ENCODE peak calls at places on chromosomes 7 and 10, in nine cellular contexts. One of them, this sample, is unnamed.

GRCh38 chr10:53997953-53998352 is 803.1 kb downstream of the PCDH15 start:
- DNase-seq in thoracic aorta: no peak
- DNase-seq in ACHN: peak
- DNase-seq in Peyer's patch: no peak
- DNase-seq in DMS79 treated with DMSO at 0.1 percent for 48 hours: no peak
- DNase-seq in neural progenitor cell: peak
- DNase-seq in stimulated activated CD8-positive, alpha-beta memory T cell treated with anti-CD3 and anti-CD28 coated beads, Interleukin-7, amount 100 ng/mL, for 1 hour: no peak
- DNase-seq in T-helper 9 cell: no peak
- DNase-seq in T follicular helper cell: no peak
- DNase-seq in this sample: no peak

GRCh38 chr7:46934198-46934825 is 647.6 kb downstream of the TNS3 start:
- DNase-seq in T-helper 9 cell: no peak
- DNase-seq in DMS79 treated with DMSO at 0.1 percent for 48 hours: no peak
- DNase-seq in neural progenitor cell: no peak
- DNase-seq in thoracic aorta: no peak
- DNase-seq in stimulated activated CD8-positive, alpha-beta memory T cell treated with anti-CD3 and anti-CD28 coated beads, Interleukin-7, amount 100 ng/mL, for 1 hour: no peak
- DNase-seq in ACHN: no peak
- DNase-seq in Peyer's patch: no peak
- DNase-seq in T follicular helper cell: no peak
- DNase-seq in this sample: no peak

GRCh38 chr7:76220185-76221057 is 18.7 kb downstream of the SRRM3 start:
- DNase-seq in Peyer's patch: no peak
- DNase-seq in T-helper 9 cell: no peak
- DNase-seq in DMS79 treated with DMSO at 0.1 percent for 48 hours: no peak
- DNase-seq in neural progenitor cell: peak
- DNase-seq in stimulated activated CD8-positive, alpha-beta memory T cell treated with anti-CD3 and anti-CD28 coated beads, Interleukin-7, amount 100 ng/mL, for 1 hour: no peak
- DNase-seq in thoracic aorta: no peak
- DNase-seq in ACHN: peak
- DNase-seq in T follicular helper cell: no peak
- DNase-seq in this sample: no peak

GRCh38 chr7:114939484-114940097 is 17.7 kb downstream of the MDFIC start:
- DNase-seq in T-helper 9 cell: peak
- DNase-seq in Peyer's patch: no peak
- DNase-seq in neural progenitor cell: no peak
- DNase-seq in stimulated activated CD8-positive, alpha-beta memory T cell treated with anti-CD3 and anti-CD28 coated beads, Interleukin-7, amount 100 ng/mL, for 1 hour: no peak
- DNase-seq in DMS79 treated with DMSO at 0.1 percent for 48 hours: peak
- DNase-seq in thoracic aorta: no peak
- DNase-seq in ACHN: no peak
- DNase-seq in T follicular helper cell: peak
- DNase-seq in this sample: no peak

GRCh38 chr7:143434660-143435059 is 8.6 kb upstream of the TAS2R60 start:
- DNase-seq in neural progenitor cell: no peak
- DNase-seq in T follicular helper cell: no peak
- DNase-seq in Peyer's patch: no peak
- DNase-seq in DMS79 treated with DMSO at 0.1 percent for 48 hours: peak
- DNase-seq in stimulated activated CD8-positive, alpha-beta memory T cell treated with anti-CD3 and anti-CD28 coated beads, Interleukin-7, amount 100 ng/mL, for 1 hour: no peak
- DNase-seq in T-helper 9 cell: no peak
- DNase-seq in ACHN: peak
- DNase-seq in thoracic aorta: no peak
- DNase-seq in this sample: peak

GRCh38 chr7:41130021-41130420 is 572.9 kb downstream of the INHBA start:
- DNase-seq in T follicular helper cell: no peak
- DNase-seq in stimulated activated CD8-positive, alpha-beta memory T cell treated with anti-CD3 and anti-CD28 coated beads, Interleukin-7, amount 100 ng/mL, for 1 hour: no peak
- DNase-seq in Peyer's patch: no peak
- DNase-seq in T-helper 9 cell: no peak
- DNase-seq in thoracic aorta: no peak
- DNase-seq in ACHN: no peak
- DNase-seq in neural progenitor cell: no peak
- DNase-seq in DMS79 treated with DMSO at 0.1 percent for 48 hours: no peak
- DNase-seq in this sample: no peak

GRCh38 chr10:86401588-86402282 is 35.1 kb upstream of the GRID1 start:
- DNase-seq in Peyer's patch: peak
- DNase-seq in stimulated activated CD8-positive, alpha-beta memory T cell treated with anti-CD3 and anti-CD28 coated beads, Interleukin-7, amount 100 ng/mL, for 1 hour: no peak
- DNase-seq in thoracic aorta: no peak
- DNase-seq in T follicular helper cell: no peak
- DNase-seq in neural progenitor cell: peak
- DNase-seq in DMS79 treated with DMSO at 0.1 percent for 48 hours: no peak
- DNase-seq in T-helper 9 cell: no peak
- DNase-seq in ACHN: no peak
- DNase-seq in this sample: no peak

GRCh38 chr7:44102846-44103565 is 1.1 kb upstream of the AEBP1 start:
- DNase-seq in T-helper 9 cell: no peak
- DNase-seq in neural progenitor cell: no peak
- DNase-seq in stimulated activated CD8-positive, alpha-beta memory T cell treated with anti-CD3 and anti-CD28 coated beads, Interleukin-7, amount 100 ng/mL, for 1 hour: no peak
- DNase-seq in thoracic aorta: no peak
- DNase-seq in T follicular helper cell: no peak
- DNase-seq in Peyer's patch: no peak
- DNase-seq in DMS79 treated with DMSO at 0.1 percent for 48 hours: no peak
- DNase-seq in ACHN: no peak
- DNase-seq in this sample: no peak

GRCh38 chr10:128149267-128149666 is 23.0 kb upstream of the MKI67 start:
- DNase-seq in DMS79 treated with DMSO at 0.1 percent for 48 hours: no peak
- DNase-seq in thoracic aorta: no peak
- DNase-seq in Peyer's patch: no peak
- DNase-seq in T-helper 9 cell: no peak
- DNase-seq in stimulated activated CD8-positive, alpha-beta memory T cell treated with anti-CD3 and anti-CD28 coated beads, Interleukin-7, amount 100 ng/mL, for 1 hour: no peak
- DNase-seq in neural progenitor cell: no peak
- DNase-seq in ACHN: no peak
- DNase-seq in T follicular helper cell: no peak
- DNase-seq in this sample: no peak

GRCh38 chr7:91446819-91447218 is 182.6 kb downstream of the FZD1 start:
- DNase-seq in DMS79 treated with DMSO at 0.1 percent for 48 hours: no peak
- DNase-seq in neural progenitor cell: no peak
- DNase-seq in stimulated activated CD8-positive, alpha-beta memory T cell treated with anti-CD3 and anti-CD28 coated beads, Interleukin-7, amount 100 ng/mL, for 1 hour: no peak
- DNase-seq in thoracic aorta: no peak
- DNase-seq in T follicular helper cell: no peak
- DNase-seq in Peyer's patch: no peak
- DNase-seq in ACHN: no peak
- DNase-seq in T-helper 9 cell: no peak
- DNase-seq in this sample: no peak

GRCh38 chr10:113322843-113323242 is 230.0 kb upstream of the HABP2 start:
- DNase-seq in neural progenitor cell: no peak
- DNase-seq in stimulated activated CD8-positive, alpha-beta memory T cell treated with anti-CD3 and anti-CD28 coated beads, Interleukin-7, amount 100 ng/mL, for 1 hour: no peak
- DNase-seq in ACHN: no peak
- DNase-seq in Peyer's patch: no peak
- DNase-seq in T-helper 9 cell: no peak
- DNase-seq in T follicular helper cell: no peak
- DNase-seq in thoracic aorta: no peak
- DNase-seq in DMS79 treated with DMSO at 0.1 percent for 48 hours: no peak
- DNase-seq in this sample: no peak

GRCh38 chr10:132915411-132915810 is 27.0 kb downstream of the CFAP46 start:
- DNase-seq in ACHN: no peak
- DNase-seq in DMS79 treated with DMSO at 0.1 percent for 48 hours: peak
- DNase-seq in T-helper 9 cell: no peak
- DNase-seq in Peyer's patch: no peak
- DNase-seq in neural progenitor cell: no peak
- DNase-seq in thoracic aorta: no peak
- DNase-seq in stimulated activated CD8-positive, alpha-beta memory T cell treated with anti-CD3 and anti-CD28 coated beads, Interleukin-7, amount 100 ng/mL, for 1 hour: no peak
- DNase-seq in T follicular helper cell: no peak
- DNase-seq in this sample: no peak

GRCh38 chr7:43904533-43905208 is 1.7 kb downstream of the URGCP start:
- DNase-seq in T follicular helper cell: no peak
- DNase-seq in ACHN: no peak
- DNase-seq in DMS79 treated with DMSO at 0.1 percent for 48 hours: no peak
- DNase-seq in stimulated activated CD8-positive, alpha-beta memory T cell treated with anti-CD3 and anti-CD28 coated beads, Interleukin-7, amount 100 ng/mL, for 1 hour: no peak
- DNase-seq in Peyer's patch: no peak
- DNase-seq in neural progenitor cell: no peak
- DNase-seq in T-helper 9 cell: no peak
- DNase-seq in thoracic aorta: no peak
- DNase-seq in this sample: no peak

GRCh38 chr7:20152511-20152910 is 64.7 kb downstream of the MACC1 start:
- DNase-seq in T follicular helper cell: no peak
- DNase-seq in stimulated activated CD8-positive, alpha-beta memory T cell treated with anti-CD3 and anti-CD28 coated beads, Interleukin-7, amount 100 ng/mL, for 1 hour: no peak
- DNase-seq in T-helper 9 cell: no peak
- DNase-seq in neural progenitor cell: no peak
- DNase-seq in thoracic aorta: no peak
- DNase-seq in DMS79 treated with DMSO at 0.1 percent for 48 hours: peak
- DNase-seq in Peyer's patch: no peak
- DNase-seq in ACHN: no peak
- DNase-seq in this sample: no peak

GRCh38 chr7:29243777-29244655 is 49.4 kb downstream of the CHN2 start:
- DNase-seq in T-helper 9 cell: no peak
- DNase-seq in thoracic aorta: no peak
- DNase-seq in stimulated activated CD8-positive, alpha-beta memory T cell treated with anti-CD3 and anti-CD28 coated beads, Interleukin-7, amount 100 ng/mL, for 1 hour: peak
- DNase-seq in DMS79 treated with DMSO at 0.1 percent for 48 hours: no peak
- DNase-seq in ACHN: no peak
- DNase-seq in neural progenitor cell: no peak
- DNase-seq in T follicular helper cell: peak
- DNase-seq in Peyer's patch: no peak
- DNase-seq in this sample: no peak

GRCh38 chr7:123054357-123055133 is 59.0 kb upstream of the TAS2R16 start:
- DNase-seq in T follicular helper cell: no peak
- DNase-seq in stimulated activated CD8-positive, alpha-beta memory T cell treated with anti-CD3 and anti-CD28 coated beads, Interleukin-7, amount 100 ng/mL, for 1 hour: no peak
- DNase-seq in Peyer's patch: no peak
- DNase-seq in ACHN: no peak
- DNase-seq in thoracic aorta: no peak
- DNase-seq in T-helper 9 cell: no peak
- DNase-seq in DMS79 treated with DMSO at 0.1 percent for 48 hours: no peak
- DNase-seq in neural progenitor cell: peak
- DNase-seq in this sample: no peak

GRCh38 chr10:60377955-60378354 is 11.7 kb downstream of the ANK3 start:
- DNase-seq in neural progenitor cell: no peak
- DNase-seq in DMS79 treated with DMSO at 0.1 percent for 48 hours: no peak
- DNase-seq in thoracic aorta: no peak
- DNase-seq in ACHN: peak
- DNase-seq in Peyer's patch: no peak
- DNase-seq in T-helper 9 cell: no peak
- DNase-seq in stimulated activated CD8-positive, alpha-beta memory T cell treated with anti-CD3 and anti-CD28 coated beads, Interleukin-7, amount 100 ng/mL, for 1 hour: no peak
- DNase-seq in T follicular helper cell: no peak
- DNase-seq in this sample: no peak

GRCh38 chr10:110613996-110614495 is 30.1 kb upstream of the RBM20 start:
- DNase-seq in T follicular helper cell: no peak
- DNase-seq in DMS79 treated with DMSO at 0.1 percent for 48 hours: no peak
- DNase-seq in ACHN: no peak
- DNase-seq in Peyer's patch: no peak
- DNase-seq in thoracic aorta: no peak
- DNase-seq in stimulated activated CD8-positive, alpha-beta memory T cell treated with anti-CD3 and anti-CD28 coated beads, Interleukin-7, amount 100 ng/mL, for 1 hour: no peak
- DNase-seq in T-helper 9 cell: no peak
- DNase-seq in neural progenitor cell: no peak
- DNase-seq in this sample: no peak

GRCh38 chr7:1647961-1648631 is 22.0 kb upstream of the ELFN1 start:
- DNase-seq in Peyer's patch: peak
- DNase-seq in DMS79 treated with DMSO at 0.1 percent for 48 hours: no peak
- DNase-seq in T-helper 9 cell: no peak
- DNase-seq in stimulated activated CD8-positive, alpha-beta memory T cell treated with anti-CD3 and anti-CD28 coated beads, Interleukin-7, amount 100 ng/mL, for 1 hour: no peak
- DNase-seq in neural progenitor cell: no peak
- DNase-seq in ACHN: no peak
- DNase-seq in thoracic aorta: no peak
- DNase-seq in T follicular helper cell: no peak
- DNase-seq in this sample: peak

GRCh38 chr10:59971915-59972314 is 65.6 kb upstream of the CCDC6 start:
- DNase-seq in Peyer's patch: no peak
- DNase-seq in thoracic aorta: no peak
- DNase-seq in ACHN: no peak
- DNase-seq in T-helper 9 cell: no peak
- DNase-seq in stimulated activated CD8-positive, alpha-beta memory T cell treated with anti-CD3 and anti-CD28 coated beads, Interleukin-7, amount 100 ng/mL, for 1 hour: no peak
- DNase-seq in neural progenitor cell: peak
- DNase-seq in DMS79 treated with DMSO at 0.1 percent for 48 hours: no peak
- DNase-seq in T follicular helper cell: no peak
- DNase-seq in this sample: no peak

This sample was measured in heart right ventricle.